ENCODE peak calls at places on chromosomes 11 and 22, in five cellular contexts. One of them, this sample, is unnamed.

GRCh38 chr11:120058931-120059330 is 79.0 kb downstream of the TRIM29 start:
- DNase-seq in fibroblast of the aortic adventitia: no peak
- DNase-seq in WERI-Rb-1: no peak
- DNase-seq in fibroblast of lung: no peak
- DNase-seq in omental fat pad: no peak
- DNase-seq in this sample: no peak

GRCh38 chr11:67279589-67280340 is 9.3 kb upstream of the ANKRD13D start:
- DNase-seq in fibroblast of the aortic adventitia: no peak
- DNase-seq in omental fat pad: no peak
- DNase-seq in WERI-Rb-1: no peak
- DNase-seq in fibroblast of lung: no peak
- DNase-seq in this sample: no peak

GRCh38 chr11:119236891-119237290 is 30.8 kb downstream of the CBL start:
- DNase-seq in fibroblast of the aortic adventitia: peak; percentile 45
- DNase-seq in omental fat pad: no peak
- DNase-seq in fibroblast of lung: peak; percentile 44
- DNase-seq in WERI-Rb-1: no peak
- DNase-seq in this sample: peak; percentile 14

GRCh38 chr11:35274909-35275807 is 136.2 kb downstream of the CD44 start:
- DNase-seq in omental fat pad: no peak
- DNase-seq in WERI-Rb-1: no peak
- DNase-seq in fibroblast of lung: peak; percentile 33
- DNase-seq in fibroblast of the aortic adventitia: peak; percentile 45
- DNase-seq in this sample: no peak

GRCh38 chr11:43582837-43583462 is 97.6 kb upstream of the HSD17B12 start:
- DNase-seq in omental fat pad: no peak
- DNase-seq in fibroblast of the aortic adventitia: no peak
- DNase-seq in fibroblast of lung: no peak
- DNase-seq in WERI-Rb-1: no peak
- DNase-seq in this sample: no peak

GRCh38 chr11:107583629-107584195 is 7.2 kb upstream of the ELMOD1 start:
- DNase-seq in fibroblast of the aortic adventitia: no peak
- DNase-seq in fibroblast of lung: no peak
- DNase-seq in omental fat pad: no peak
- DNase-seq in WERI-Rb-1: no peak
- DNase-seq in this sample: no peak

GRCh38 chr11:35932121-35932520 is 11.7 kb upstream of the LDLRAD3 start:
- DNase-seq in WERI-Rb-1: no peak
- DNase-seq in fibroblast of lung: no peak
- DNase-seq in omental fat pad: no peak
- DNase-seq in fibroblast of the aortic adventitia: no peak
- DNase-seq in this sample: no peak

GRCh38 chr11:13046626-13047570 is 37.8 kb downstream of the RASSF10 start:
- DNase-seq in omental fat pad: no peak
- DNase-seq in fibroblast of the aortic adventitia: no peak
- DNase-seq in fibroblast of lung: no peak
- DNase-seq in WERI-Rb-1: no peak
- DNase-seq in this sample: no peak

GRCh38 chr11:31500560-31500959 is 8.9 kb downstream of the IMMP1L start:
- DNase-seq in WERI-Rb-1: no peak
- DNase-seq in omental fat pad: no peak
- DNase-seq in fibroblast of the aortic adventitia: peak; percentile 16
- DNase-seq in fibroblast of lung: peak; percentile 56
- DNase-seq in this sample: peak; percentile 54

GRCh38 chr11:63999349-64000025 is 13.2 kb downstream of the OTUB1 start:
- DNase-seq in omental fat pad: no peak
- DNase-seq in fibroblast of the aortic adventitia: peak; percentile 21
- DNase-seq in fibroblast of lung: peak; percentile 28
- DNase-seq in WERI-Rb-1: peak; percentile 78
- DNase-seq in this sample: peak; percentile 26

GRCh38 chr11:65298655-65299179 is 15.9 kb upstream of the CDC42EP2 start:
- DNase-seq in WERI-Rb-1: peak; percentile 46
- DNase-seq in fibroblast of lung: peak; percentile 86
- DNase-seq in omental fat pad: no peak
- DNase-seq in fibroblast of the aortic adventitia: peak; percentile 81
- DNase-seq in this sample: peak; percentile 85

GRCh38 chr22:48836673-48837340 is 990.9 kb downstream of the BRD1 start:
- DNase-seq in WERI-Rb-1: no peak
- DNase-seq in omental fat pad: no peak
- DNase-seq in fibroblast of lung: no peak
- DNase-seq in fibroblast of the aortic adventitia: no peak
- DNase-seq in this sample: no peak

GRCh38 chr11:69818243-69819108 is 740 bp downstream of the FGF3 start:
- DNase-seq in omental fat pad: no peak
- DNase-seq in WERI-Rb-1: no peak
- DNase-seq in fibroblast of lung: no peak
- DNase-seq in fibroblast of the aortic adventitia: no peak
- DNase-seq in this sample: no peak

GRCh38 chr11:119169272-119169719 is 771 bp downstream of the NLRX1 start:
- DNase-seq in fibroblast of the aortic adventitia: peak; percentile 35
- DNase-seq in fibroblast of lung: peak; percentile 10
- DNase-seq in WERI-Rb-1: peak; percentile 22
- DNase-seq in omental fat pad: no peak
- DNase-seq in this sample: peak; percentile 20

GRCh38 chr22:41310336-41310735 is 9.0 kb downstream of the ZC3H7B start:
- DNase-seq in omental fat pad: no peak
- DNase-seq in WERI-Rb-1: no peak
- DNase-seq in fibroblast of lung: no peak
- DNase-seq in fibroblast of the aortic adventitia: no peak
- DNase-seq in this sample: no peak

GRCh38 chr11:1867381-1867780 is 14.5 kb downstream of the LSP1 start:
- DNase-seq in fibroblast of the aortic adventitia: no peak
- DNase-seq in WERI-Rb-1: no peak
- DNase-seq in omental fat pad: no peak
- DNase-seq in fibroblast of lung: no peak
- DNase-seq in this sample: no peak

GRCh38 chr11:87290304-87290922 is 252.7 kb downstream of the TMEM135 start:
- DNase-seq in fibroblast of lung: peak; percentile 79
- DNase-seq in omental fat pad: no peak
- DNase-seq in fibroblast of the aortic adventitia: peak; percentile 84
- DNase-seq in WERI-Rb-1: no peak
- DNase-seq in this sample: peak; percentile 82

DNA sequence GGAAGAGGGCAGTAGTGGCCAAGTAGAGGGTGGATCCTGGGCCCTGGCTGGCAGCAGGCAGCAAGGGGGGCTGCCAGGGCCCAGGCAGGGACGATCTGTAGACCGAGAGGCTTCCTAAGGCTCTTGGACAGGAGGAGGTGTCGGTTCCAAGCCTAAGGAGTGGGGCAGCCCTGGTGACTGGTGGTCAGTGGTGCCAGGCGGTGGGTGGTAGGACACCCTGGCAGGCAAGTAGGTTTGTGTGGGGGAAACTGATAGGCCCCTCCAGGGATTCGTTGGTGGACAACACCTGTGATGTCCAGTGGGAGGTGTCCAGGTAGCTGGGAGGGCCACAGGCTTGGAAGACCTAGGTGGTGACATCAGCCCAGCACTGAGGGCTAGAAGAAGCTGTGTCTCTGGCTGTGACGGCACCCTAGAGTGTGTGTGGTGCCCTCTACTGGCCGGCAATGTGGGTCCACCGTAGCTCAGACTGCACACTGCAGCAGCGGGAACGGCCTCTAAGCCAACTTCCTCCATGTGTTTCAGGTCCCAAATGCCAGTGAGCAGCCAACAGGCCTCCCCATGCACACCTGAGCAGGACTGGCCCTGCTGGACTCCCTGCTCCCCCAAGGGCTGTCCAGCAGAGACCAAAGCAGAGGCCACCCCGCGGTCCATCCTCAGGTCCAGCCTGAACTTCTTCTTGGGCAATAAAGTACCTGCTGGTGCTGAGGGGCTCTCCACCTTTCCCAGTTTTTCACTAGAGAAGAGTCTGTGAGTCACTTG is 9.4 kb upstream of the SAMM50 start:
- DNase-seq in WERI-Rb-1: peak; percentile 80
- DNase-seq in omental fat pad: no peak
- DNase-seq in fibroblast of the aortic adventitia: peak; percentile 64
- DNase-seq in fibroblast of lung: peak; percentile 58
- DNase-seq in this sample: peak; percentile 68
- TF ChIP-seq CTCF in WERI-Rb-1: peak; percentile 97
- TF ChIP-seq CTCF in omental fat pad: no peak
- TF ChIP-seq CTCF in fibroblast of the aortic adventitia: peak; percentile 81
- TF ChIP-seq CTCF in fibroblast of lung: peak; percentile 81
- TF ChIP-seq CTCF in this sample: peak; percentile 82

DNA sequence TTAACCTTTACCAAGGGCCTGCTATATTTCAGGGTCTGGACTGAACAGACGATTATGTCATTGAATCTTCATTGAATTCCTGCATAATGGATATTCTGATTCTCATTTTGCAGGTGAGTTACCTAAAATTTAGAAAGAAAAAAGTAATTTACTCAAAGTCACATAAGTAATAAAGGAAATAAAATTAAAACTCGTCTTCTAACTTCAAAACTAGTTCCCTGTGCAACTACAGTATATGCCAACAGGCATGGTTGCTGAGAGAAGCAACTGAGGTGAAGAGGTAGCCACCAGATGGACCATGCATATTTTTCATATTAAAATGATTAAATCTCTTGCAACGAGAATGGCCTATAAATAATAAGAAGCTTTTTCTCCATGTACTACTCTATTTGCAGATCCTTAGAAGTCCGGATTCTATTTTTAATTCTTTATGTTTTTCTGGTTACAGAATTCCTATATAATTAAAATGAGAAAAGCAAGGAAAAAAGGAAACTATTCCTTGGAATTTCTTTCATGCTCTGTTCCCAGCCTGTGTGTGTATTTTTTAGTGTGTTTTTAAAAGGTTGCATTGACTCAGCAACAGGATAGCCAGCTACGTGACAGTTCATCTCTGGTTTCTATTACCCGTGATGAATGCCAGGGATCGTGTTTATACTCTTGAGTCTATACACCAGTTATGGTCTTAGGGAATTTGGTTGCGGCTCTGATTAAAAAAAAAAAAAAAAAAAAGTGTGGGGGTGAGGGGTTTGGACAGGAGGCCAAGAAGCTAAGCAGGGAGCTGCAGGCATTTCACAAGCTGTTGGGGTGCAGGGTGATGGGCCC is 186.8 kb downstream of the ETS1 start:
- DNase-seq in omental fat pad: no peak
- DNase-seq in WERI-Rb-1: no peak
- DNase-seq in fibroblast of the aortic adventitia: peak; percentile 78
- DNase-seq in fibroblast of lung: peak; percentile 47
- DNase-seq in this sample: no peak
- TF ChIP-seq CTCF in omental fat pad: no peak
- TF ChIP-seq CTCF in WERI-Rb-1: no peak
- TF ChIP-seq CTCF in fibroblast of the aortic adventitia: no peak
- TF ChIP-seq CTCF in fibroblast of lung: no peak
- TF ChIP-seq CTCF in this sample: no peak

GRCh38 chr11:3111919-3112690 is 53.0 kb downstream of the OSBPL5 start:
- DNase-seq in fibroblast of the aortic adventitia: no peak
- DNase-seq in omental fat pad: no peak
- DNase-seq in fibroblast of lung: peak; percentile 65
- DNase-seq in WERI-Rb-1: no peak
- DNase-seq in this sample: no peak

GRCh38 chr11:3108183-3108721 is 51.0 kb upstream of the CARS1 start:
- DNase-seq in WERI-Rb-1: no peak
- DNase-seq in fibroblast of the aortic adventitia: no peak
- DNase-seq in omental fat pad: no peak
- DNase-seq in fibroblast of lung: no peak
- DNase-seq in this sample: no peak

GRCh38 chr11:3107608-3108182 is 50.5 kb upstream of the CARS1 start:
- DNase-seq in fibroblast of lung: no peak
- DNase-seq in fibroblast of the aortic adventitia: no peak
- DNase-seq in omental fat pad: no peak
- DNase-seq in WERI-Rb-1: no peak
- DNase-seq in this sample: no peak

GRCh38 chr11:3109434-3109833 is 52.2 kb upstream of the CARS1 start:
- DNase-seq in omental fat pad: no peak
- DNase-seq in fibroblast of lung: no peak
- DNase-seq in WERI-Rb-1: no peak
- DNase-seq in fibroblast of the aortic adventitia: no peak
- DNase-seq in this sample: no peak

GRCh38 chr11:3109921-3110706 is 52.9 kb upstream of the CARS1 start:
- DNase-seq in omental fat pad: no peak
- DNase-seq in WERI-Rb-1: peak; percentile 78
- DNase-seq in fibroblast of the aortic adventitia: peak; percentile 23
- DNase-seq in fibroblast of lung: peak; percentile 18
- DNase-seq in this sample: peak; percentile 26
- TF ChIP-seq CTCF in omental fat pad: peak; percentile 25
- TF ChIP-seq CTCF in WERI-Rb-1: peak; percentile 89
- TF ChIP-seq CTCF in fibroblast of the aortic adventitia: peak; percentile 70
- TF ChIP-seq CTCF in fibroblast of lung: peak; percentile 67
- TF ChIP-seq CTCF in this sample: peak; percentile 66

GRCh38 chr11:83092488-83093384 is 21.0 kb upstream of the RAB30 start:
- DNase-seq in fibroblast of the aortic adventitia: peak; percentile 10
- DNase-seq in fibroblast of lung: no peak
- DNase-seq in WERI-Rb-1: peak; percentile 49
- DNase-seq in omental fat pad: no peak
- DNase-seq in this sample: no peak

GRCh38 chr11:83093634-83094033 is 21.9 kb upstream of the RAB30 start:
- DNase-seq in fibroblast of the aortic adventitia: no peak
- DNase-seq in WERI-Rb-1: no peak
- DNase-seq in fibroblast of lung: no peak
- DNase-seq in omental fat pad: no peak
- DNase-seq in this sample: no peak

GRCh38 chr11:83087035-83087434 is 15.3 kb upstream of the RAB30 start:
- DNase-seq in fibroblast of lung: no peak
- DNase-seq in fibroblast of the aortic adventitia: peak; percentile 22
- DNase-seq in omental fat pad: no peak
- DNase-seq in WERI-Rb-1: no peak
- DNase-seq in this sample: no peak

DNA sequence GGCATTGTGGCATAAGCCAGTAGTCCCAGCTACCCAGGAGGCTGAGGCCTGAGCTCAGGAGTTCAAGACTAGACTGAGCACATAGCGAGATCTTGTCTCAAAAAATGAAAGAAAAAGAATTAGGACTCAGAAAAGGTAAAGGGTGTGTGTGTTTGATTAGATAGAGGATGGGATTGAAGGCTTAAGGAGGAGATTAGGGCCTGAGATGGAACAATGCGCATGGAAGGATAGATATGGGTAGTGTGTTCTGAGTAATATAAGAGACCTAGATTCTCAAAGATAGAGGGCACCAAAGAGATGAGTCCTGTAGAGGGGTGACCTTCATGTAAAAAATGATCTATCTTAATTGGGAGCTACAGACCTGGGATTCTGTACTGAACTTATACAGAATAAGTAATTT is 17.3 kb upstream of the RAB30 start:
- DNase-seq in fibroblast of lung: no peak
- DNase-seq in fibroblast of the aortic adventitia: no peak
- DNase-seq in omental fat pad: no peak
- DNase-seq in WERI-Rb-1: no peak
- DNase-seq in this sample: no peak
- TF ChIP-seq CTCF in fibroblast of lung: no peak
- TF ChIP-seq CTCF in fibroblast of the aortic adventitia: no peak
- TF ChIP-seq CTCF in omental fat pad: no peak
- TF ChIP-seq CTCF in WERI-Rb-1: no peak
- TF ChIP-seq CTCF in this sample: no peak

GRCh38 chr22:32132783-32133182 is 26.3 kb downstream of the C22orf42 start:
- DNase-seq in WERI-Rb-1: no peak
- DNase-seq in fibroblast of the aortic adventitia: no peak
- DNase-seq in omental fat pad: no peak
- DNase-seq in fibroblast of lung: no peak
- DNase-seq in this sample: no peak

GRCh38 chr22:32132126-32132525 is 27.0 kb downstream of the C22orf42 start:
- DNase-seq in omental fat pad: no peak
- DNase-seq in fibroblast of the aortic adventitia: no peak
- DNase-seq in WERI-Rb-1: no peak
- DNase-seq in fibroblast of lung: no peak
- DNase-seq in this sample: no peak

GRCh38 chr22:32130464-32130863 is 28.6 kb downstream of the C22orf42 start:
- DNase-seq in WERI-Rb-1: no peak
- DNase-seq in fibroblast of the aortic adventitia: no peak
- DNase-seq in fibroblast of lung: no peak
- DNase-seq in omental fat pad: no peak
- DNase-seq in this sample: no peak

GRCh38 chr22:32123657-32124056 is 35.4 kb downstream of the C22orf42 start:
- DNase-seq in omental fat pad: no peak
- DNase-seq in WERI-Rb-1: no peak
- DNase-seq in fibroblast of lung: no peak
- DNase-seq in fibroblast of the aortic adventitia: no peak
- DNase-seq in this sample: no peak

GRCh38 chr22:32127904-32128303 is 31.2 kb downstream of the C22orf42 start:
- DNase-seq in fibroblast of the aortic adventitia: no peak
- DNase-seq in WERI-Rb-1: no peak
- DNase-seq in omental fat pad: no peak
- DNase-seq in fibroblast of lung: no peak
- DNase-seq in this sample: no peak
- TF ChIP-seq CTCF in fibroblast of the aortic adventitia: no peak
- TF ChIP-seq CTCF in WERI-Rb-1: peak; percentile 14
- TF ChIP-seq CTCF in omental fat pad: no peak
- TF ChIP-seq CTCF in fibroblast of lung: no peak
- TF ChIP-seq CTCF in this sample: no peak

This sample was measured in fibroblast of pulmonary artery.